ENCODE peak calls at places on chromosomes 3 and 15, in five cellular contexts. J is activated B cell treated with CpG ODN at 0.5 μM for 24 hours, Q is fibroblast of lung, B is cardiac fibroblast, S is HCT116. T is an unnamed sample.

GRCh38 chr15:94080416-94080815 is 150.9 kb upstream of the MCTP2 start:
- DNase-seq in J (no peak), Q (peak), B (peak), S (no peak), T (peak)

GRCh38 chr3:114686624-114687023 is 392.8 kb downstream of the TIGIT start:
- DNase-seq in J (no peak), Q (no peak), B (peak), S (no peak), T (no peak)

GRCh38 chr3:184332370-184333090 is 4.9 kb upstream of the FAM131A start:
- DNase-seq in J (no peak), Q (peak), B (peak), S (no peak), T (peak)

GRCh38 chr3:187310954-187311470 is 19.5 kb upstream of the MASP1 start:
- DNase-seq in J (no peak), Q (no peak), B (no peak), S (no peak), T (peak)

GRCh38 chr15:85171736-85172135 is 190.1 kb downstream of the PDE8A start:
- DNase-seq in J (no peak), Q (no peak), B (no peak), S (peak), T (no peak)

GRCh38 chr3:132695006-132695405 is 27.2 kb downstream of the NPHP3 start:
- DNase-seq in J (no peak), Q (no peak), B (no peak), S (no peak), T (no peak)

GRCh38 chr3:140298569-140299070 is 363.6 kb downstream of the CLSTN2 start:
- DNase-seq in J (no peak), Q (no peak), B (no peak), S (no peak), T (no peak)

GRCh38 chr3:114179575-114179974 is 723 bp upstream of the DRD3 start:
- DNase-seq in J (no peak), Q (peak), B (peak), S (peak), T (peak)

GRCh38 chr15:47787875-47788274 is 70.6 kb downstream of the SEMA6D start:
- DNase-seq in J (no peak), Q (no peak), B (no peak), S (no peak), T (no peak)

GRCh38 chr15:78737187-78737820 is 74.0 kb downstream of the ADAMTS7 start:
- DNase-seq in J (no peak), Q (no peak), B (no peak), S (no peak), T (no peak)

GRCh38 chr3:69178838-69179739 is 56.7 kb upstream of the LMOD3 start:
- DNase-seq in J (no peak), Q (peak), B (peak), S (no peak), T (no peak)

GRCh38 chr15:89649013-89649625 is 6.1 kb downstream of the KIF7 start:
- DNase-seq in J (no peak), Q (no peak), B (no peak), S (no peak), T (no peak)

GRCh38 chr3:153614131-153614530 is 452.1 kb downstream of the RAP2B start:
- DNase-seq in J (no peak), Q (no peak), B (no peak), S (no peak), T (no peak)

GRCh38 chr3:24242012-24242698 is 252.5 kb downstream of the THRB start:
- DNase-seq in J (no peak), Q (peak), B (peak), S (no peak), T (peak)

GRCh38 chr15:65040461-65040860 is 4.7 kb upstream of the SLC51B start:
- DNase-seq in J (no peak), Q (no peak), B (no peak), S (no peak), T (no peak)

GRCh38 chr3:143443851-143444331 is 324.3 kb downstream of the CHST2 start:
- DNase-seq in J (no peak), Q (peak), B (peak), S (peak), T (peak)

GRCh38 chr3:64027708-64028107 is 4.4 kb upstream of the PSMD6 start:
- DNase-seq in J (no peak), Q (no peak), B (no peak), S (no peak), T (no peak)

GRCh38 chr3:119145500-119146167 is at the start of gene TEX55:
- DNase-seq in J (no peak), Q (peak), B (peak), S (peak), T (peak)
- TF ChIP-seq CTCF in J (no peak), Q (peak), B (peak), S (peak), T (peak)

GRCh38 chr3:66858656-66859381 is 139.3 kb upstream of the KBTBD8 start:
- DNase-seq in J (no peak), Q (no peak), B (no peak), S (no peak), T (no peak)
- TF ChIP-seq CTCF in J (no peak), Q (no peak), B (no peak), S (peak), T (no peak)

GRCh38 chr15:34039180-34039486 is at the start of gene AVEN:
- DNase-seq in J (no peak), Q (no peak), B (no peak), S (no peak), T (no peak)

GRCh38 chr15:34038404-34039179 is 412 bp downstream of the AVEN start:
- DNase-seq in J (peak), Q (peak), B (peak), S (no peak), T (peak)

GRCh38 chr15:34043391-34043790 is 4.4 kb upstream of the AVEN start:
- DNase-seq in J (no peak), Q (no peak), B (peak), S (no peak), T (no peak)

GRCh38 chr15:34039506-34040123 is 611 bp upstream of the AVEN start:
- DNase-seq in J (no peak), Q (peak), B (no peak), S (no peak), T (no peak)

DNA sequence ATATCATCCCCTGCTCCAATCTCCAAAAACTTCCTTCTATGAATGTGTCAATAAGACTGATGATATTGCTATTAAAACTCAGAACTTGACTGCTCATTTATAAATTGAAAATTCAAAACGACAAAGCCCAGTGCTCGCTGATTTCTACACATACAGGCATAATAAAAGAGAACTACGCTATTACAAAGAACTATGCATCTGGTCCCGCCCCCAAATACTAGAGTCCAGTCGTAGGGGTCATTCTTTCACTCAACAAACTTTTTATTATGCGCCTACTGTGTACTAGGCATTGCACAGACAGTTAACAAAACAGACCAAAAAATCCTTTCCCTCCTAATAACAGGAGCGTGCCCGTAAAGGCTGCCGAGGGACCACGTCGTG is 991 bp downstream of the AVEN start:
- DNase-seq in J (no peak), Q (no peak), B (no peak), S (no peak), T (no peak)
- TF ChIP-seq CTCF in J (no peak), Q (no peak), B (no peak), S (no peak), T (no peak)

DNA sequence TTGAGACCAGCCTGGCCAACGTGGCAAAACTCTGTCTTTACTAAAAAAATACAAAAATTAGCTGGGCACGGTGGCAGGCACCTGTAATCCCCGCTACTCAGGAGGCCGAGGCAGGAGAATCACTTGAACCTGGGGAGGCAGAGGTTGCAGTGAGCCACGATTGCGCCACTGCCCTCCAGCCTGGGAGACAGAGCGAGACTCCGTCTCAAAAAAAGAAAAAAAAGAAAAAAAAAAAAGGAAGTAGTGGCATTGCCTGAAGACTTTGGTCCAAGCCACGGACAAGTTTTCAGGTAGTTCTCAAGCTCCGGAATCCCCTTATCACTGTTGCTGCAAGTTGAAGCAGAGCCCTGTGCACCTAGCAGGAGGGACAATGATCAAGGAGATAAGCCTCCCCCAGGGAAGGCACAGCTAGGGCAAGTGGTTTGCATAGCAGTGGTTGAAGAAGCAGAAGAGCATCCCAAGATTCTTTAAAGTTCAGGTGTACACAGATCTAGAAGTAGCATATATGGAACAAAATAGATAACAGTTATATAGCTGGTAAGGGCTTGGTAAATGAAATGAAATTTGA is 97.6 kb downstream of the MEX3B start:
- DNase-seq in J (no peak), Q (no peak), B (no peak), S (no peak), T (no peak)
- TF ChIP-seq CTCF in J (no peak), Q (no peak), B (no peak), S (no peak), T (no peak)

GRCh38 chr3:89503891-89504391 is 396.5 kb downstream of the EPHA3 start:
- DNase-seq in J (no peak), Q (no peak), B (no peak), S (no peak), T (no peak)

GRCh38 chr3:89506462-89507143 is 399.2 kb downstream of the EPHA3 start:
- DNase-seq in J (no peak), Q (no peak), B (no peak), S (no peak), T (no peak)

GRCh38 chr3:89504432-89504831 is 397.0 kb downstream of the EPHA3 start:
- DNase-seq in J (no peak), Q (no peak), B (no peak), S (no peak), T (no peak)
- TF ChIP-seq CTCF in J (no peak), Q (no peak), B (no peak), S (no peak), T (no peak)

DNA sequence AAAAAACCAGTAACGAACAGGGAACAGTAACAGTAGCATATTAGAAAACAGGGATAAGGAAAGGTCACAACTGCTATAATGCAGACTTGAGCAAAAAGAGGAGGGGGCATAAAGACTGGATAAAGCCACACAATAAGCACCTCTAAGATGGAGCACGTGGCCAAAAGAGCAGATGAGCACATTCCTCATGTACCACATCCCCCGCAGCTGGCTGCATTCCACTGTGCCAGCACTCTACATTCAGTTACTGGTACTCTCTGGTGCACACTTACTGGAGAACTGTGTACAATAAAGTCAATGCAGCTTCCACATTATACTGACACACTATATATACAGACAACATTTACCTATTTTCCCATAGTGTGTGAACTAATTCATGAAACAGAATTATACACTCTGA is 64.7 kb downstream of the UBE3A start:
- DNase-seq in J (no peak), Q (peak), B (no peak), S (no peak), T (no peak)
- TF ChIP-seq CTCF in J (no peak), Q (no peak), B (no peak), S (no peak), T (no peak)

GRCh38 chr15:87461621-87462020 is 794.9 kb downstream of the NTRK3 start:
- DNase-seq in J (no peak), Q (no peak), B (no peak), S (no peak), T (peak)
- TF ChIP-seq CTCF in J (no peak), Q (no peak), B (no peak), S (no peak), T (no peak)

GRCh38 chr3:89955141-89955540 is 847.7 kb downstream of the EPHA3 start:
- DNase-seq in J (no peak), Q (no peak), B (no peak), S (no peak), T (no peak)
- TF ChIP-seq CTCF in J (no peak), Q (no peak), B (no peak), S (no peak), T (no peak)

GRCh38 chr3:95237783-95238182 is 1174.9 kb downstream of the NSUN3 start:
- DNase-seq in J (no peak), Q (no peak), B (no peak), S (no peak), T (no peak)
- TF ChIP-seq CTCF in J (no peak), Q (no peak), B (no peak), S (no peak), T (no peak)

T was measured in HFFc6.